ENCODE peak calls at places on chromosomes 5 and 9, in nine cellular contexts. O is CD4-positive, alpha-beta T cell; J is CD8-positive, alpha-beta T cell; B is SJSA1; E is NCI-H2081; G is A673; Z is AML-193; Q is NCI-H774; R is EL. V is an unnamed sample.

GRCh38 chr9:27118916-27119315 is 9.9 kb downstream of the TEK start:
- DNase-seq in B (peak), R (peak), O (no peak), G (no peak), Q (no peak), J (no peak), E (no peak), Z (no peak), V (no peak)

GRCh38 chr5:180156141-180156540 is 52.9 kb downstream of the RASGEF1C start:
- DNase-seq in R (no peak), G (no peak), Z (no peak), O (no peak), E (no peak), Q (no peak), B (no peak), J (peak), V (no peak)

GRCh38 chr9:75239176-75239575 is 150.9 kb downstream of the OSTF1 start:
- DNase-seq in R (peak), J (no peak), E (peak), O (no peak), Z (peak), G (peak), B (no peak), Q (no peak), V (peak)

GRCh38 chr5:18553269-18553668 is 919.0 kb downstream of the TAF11L14 start:
- DNase-seq in Z (no peak), J (no peak), G (peak), R (peak), O (no peak), Q (no peak), E (no peak), B (peak), V (no peak)

GRCh38 chr5:143966280-143966679 is 154.3 kb downstream of the HMHB1 start:
- DNase-seq in R (no peak), Q (no peak), G (no peak), O (no peak), B (no peak), J (no peak), E (no peak), Z (no peak), V (no peak)

GRCh38 chr5:167442922-167443321 is 848.5 kb upstream of the WWC1 start:
- DNase-seq in R (no peak), J (no peak), O (no peak), G (no peak), B (no peak), E (no peak), Q (no peak), Z (no peak), V (no peak)

GRCh38 chr5:11602298-11602697 is 301.9 kb downstream of the CTNND2 start:
- DNase-seq in E (no peak), J (no peak), O (no peak), B (no peak), Q (no peak), G (no peak), R (no peak), Z (no peak), V (peak)

GRCh38 chr9:123438821-123439220 is 82.8 kb downstream of the CRB2 start:
- DNase-seq in Q (no peak), G (no peak), B (no peak), J (no peak), R (no peak), E (no peak), Z (no peak), O (no peak), V (no peak)

GRCh38 chr5:96588551-96588950 is 73.6 kb upstream of the CAST start:
- DNase-seq in R (no peak), Z (no peak), G (no peak), J (no peak), O (no peak), E (no peak), Q (no peak), B (no peak), V (no peak)

GRCh38 chr5:52658266-52658665 is 129.4 kb upstream of the ITGA1 start:
- DNase-seq in Z (no peak), J (no peak), Q (no peak), E (no peak), R (no peak), O (no peak), G (no peak), B (no peak), V (no peak)

GRCh38 chr5:73960023-73960422 is 334.0 kb downstream of the ARHGEF28 start:
- DNase-seq in E (no peak), J (no peak), R (no peak), Z (no peak), G (no peak), O (no peak), Q (no peak), B (no peak), V (peak)

GRCh38 chr5:31350395-31350794 is 156.9 kb downstream of the CDH6 start:
- DNase-seq in G (no peak), Q (no peak), J (no peak), B (no peak), R (no peak), E (no peak), Z (no peak), O (no peak), V (no peak)

GRCh38 chr5:93674138-93674537 is 67.3 kb downstream of the POU5F2 start:
- DNase-seq in O (no peak), Z (no peak), J (no peak), B (no peak), G (no peak), E (no peak), R (peak), Q (no peak), V (peak)

GRCh38 chr5:131661931-131662330 is 26.9 kb upstream of the RAPGEF6 start:
- DNase-seq in G (no peak), O (no peak), B (no peak), J (no peak), R (peak), Z (no peak), E (no peak), Q (no peak), V (no peak)

GRCh38 chr5:5141625-5142527 is 1.7 kb downstream of the ADAMTS16 start:
- DNase-seq in Q (peak), R (peak), B (peak), G (peak), J (no peak), Z (peak), O (peak), E (peak), V (peak)

GRCh38 chr5:73617510-73618279 is 8.3 kb upstream of the ARHGEF28 start:
- DNase-seq in J (no peak), B (peak), R (peak), E (no peak), O (no peak), G (no peak), Q (no peak), Z (no peak), V (peak)

GRCh38 chr9:107674937-107675277 is 185.3 kb upstream of the KLF4 start:
- DNase-seq in Z (no peak), E (no peak), O (no peak), G (no peak), J (no peak), Q (no peak), B (no peak), R (peak), V (no peak)

GRCh38 chr9:126503333-126504085 is 110.2 kb upstream of the LMX1B start:
- DNase-seq in R (peak), E (no peak), G (no peak), Z (no peak), O (no peak), B (no peak), Q (no peak), J (no peak), V (no peak)

GRCh38 chr9:113589407-113589806 is 125.9 kb downstream of the RGS3 start:
- DNase-seq in Z (no peak), R (no peak), Q (no peak), O (no peak), J (no peak), E (no peak), B (no peak), G (no peak), V (no peak)

GRCh38 chr9:108994695-108995094 is 18.6 kb downstream of the CTNNAL1 start:
- DNase-seq in G (no peak), Q (no peak), O (no peak), R (peak), J (no peak), Z (peak), B (no peak), E (no peak), V (no peak)

GRCh38 chr9:18928711-18929110 is 104.3 kb downstream of the SAXO1 start:
- DNase-seq in B (no peak), Q (no peak), J (no peak), Z (no peak), E (no peak), G (no peak), O (no peak), R (peak), V (no peak)

GRCh38 chr9:118985851-118986250 is 383.4 kb downstream of the BRINP1 start:
- DNase-seq in J (no peak), Q (peak), E (peak), Z (no peak), O (no peak), G (no peak), R (no peak), B (no peak), V (peak)

V was measured in NCI-H69.